ENCODE peak calls at places on chromosomes 2 and 18, in nine cellular contexts. W, L, P, Y, X, Z, F, U and H are unnamed samples. For H3K4me1 and H3K9me3, the result is how much of the 10 kb centered on the place peaks cover.

GRCh38 chr2:141027221-141027620 is 1103.6 kb downstream of the LRP1B start:
- DNase-seq in W (no peak), L (no peak), P (no peak), Y (no peak), X (no peak), Z (no peak), F (no peak), U (no peak), H (no peak)

GRCh38 chr2:181904022-181904632 is 12.6 kb downstream of the ITPRID2 start:
- DNase-seq in W (no peak), L (no peak), P (peak), Y (no peak), X (no peak), Z (no peak), F (peak), U (peak), H (peak)

GRCh38 chr2:183389546-183390080 is 265.4 kb downstream of the NUP35 start:
- DNase-seq in W (no peak), L (no peak), P (no peak), Y (no peak), X (peak), Z (no peak), F (no peak), U (no peak), H (no peak)

GRCh38 chr2:143171817-143172216 is 42.6 kb downstream of the ARHGAP15 start:
- DNase-seq in W (no peak), L (no peak), P (peak), Y (no peak), X (no peak), Z (no peak), F (no peak), U (peak), H (no peak)

GRCh38 chr2:144834954-144835633 is 315.2 kb upstream of the ZEB2 start:
- DNase-seq in W (no peak), L (no peak), P (no peak), Y (no peak), X (no peak), Z (no peak), F (no peak), U (peak), H (no peak)

GRCh38 chr18:7757175-7757574 is 190.1 kb downstream of the PTPRM start:
- DNase-seq in W (no peak), L (no peak), P (no peak), Y (no peak), X (no peak), Z (no peak), F (no peak), U (peak), H (no peak)

GRCh38 chr2:20657522-20658235 is 6.8 kb upstream of the HS1BP3 start:
- DNase-seq in W (no peak), L (no peak), P (no peak), Y (no peak), X (peak), Z (no peak), F (no peak), U (no peak), H (no peak)

GRCh38 chr18:74994502-74995403 is 214.2 kb downstream of the PTGR3 start:
- DNase-seq in W (peak), L (no peak), P (no peak), Y (no peak), X (no peak), Z (no peak), F (no peak), U (peak), H (no peak)

GRCh38 chr2:207337234-207338219 is 171.8 kb upstream of the KLF7 start:
- DNase-seq in W (no peak), L (no peak), P (no peak), Y (no peak), X (no peak), Z (no peak), F (no peak), U (peak), H (no peak)

GRCh38 chr18:51911582-51911981 is 428.4 kb upstream of the DCC start:
- DNase-seq in W (no peak), L (no peak), P (no peak), Y (no peak), X (no peak), Z (no peak), F (no peak), U (no peak), H (no peak)

GRCh38 chr18:24378598-24378997 is 19.0 kb downstream of the OSBPL1A start:
- DNase-seq in W (no peak), L (no peak), P (peak), Y (no peak), X (no peak), Z (no peak), F (no peak), U (no peak), H (no peak)

GRCh38 chr2:190571666-190572065 is 37.1 kb upstream of the NEMP2 start:
- DNase-seq in W (no peak), L (no peak), P (no peak), Y (no peak), X (no peak), Z (no peak), F (no peak), U (no peak), H (no peak)

GRCh38 chr2:9097239-9097638 is 93.8 kb upstream of the MBOAT2 start:
- DNase-seq in W (no peak), L (no peak), P (no peak), Y (no peak), X (peak), Z (no peak), F (no peak), U (no peak), H (no peak)

GRCh38 chr2:4763009-4763408 is 929.2 kb upstream of the SOX11 start:
- DNase-seq in W (no peak), L (no peak), P (peak), Y (peak), X (no peak), Z (peak), F (no peak), U (no peak), H (no peak)

GRCh38 chr2:197869501-197870111 is 65.2 kb downstream of the PLCL1 start:
- DNase-seq in W (no peak), L (no peak), P (no peak), Y (no peak), X (no peak), Z (no peak), F (peak), U (no peak), H (peak)

GRCh38 chr2:43100883-43101662 is 125.3 kb downstream of the ZFP36L2 start:
- DNase-seq in W (no peak), L (no peak), P (peak), Y (peak), X (peak), Z (no peak), F (no peak), U (peak), H (no peak)

GRCh38 chr2:173159794-173160463 is 84.3 kb downstream of the MAP3K20 start:
- DNase-seq in W (peak), L (no peak), P (peak), Y (peak), X (peak), Z (peak), F (peak), U (peak), H (peak)

GRCh38 chr2:54644236-54644635 is 79.2 kb upstream of the EML6 start:
- DNase-seq in W (no peak), L (no peak), P (no peak), Y (no peak), X (no peak), Z (no peak), F (no peak), U (no peak), H (no peak)

GRCh38 chr2:185782223-185782769 is 43.7 kb downstream of the FSIP2 start:
- DNase-seq in W (no peak), L (no peak), P (no peak), Y (no peak), X (no peak), Z (no peak), F (no peak), U (no peak), H (peak)

GRCh38 chr2:187878096-187878495 is 323.9 kb upstream of the TFPI start:
- DNase-seq in W (no peak), L (no peak), P (no peak), Y (no peak), X (no peak), Z (no peak), F (no peak), U (no peak), H (no peak)

GRCh38 chr2:241763551-241764271 is 12.9 kb upstream of the GAL3ST2 start:
- DNase-seq in W (no peak), L (no peak), P (no peak), Y (no peak), X (peak), Z (no peak), F (no peak), U (no peak), H (no peak)

GRCh38 chr18:78457011-78457410 is 522.6 kb upstream of the SALL3 start:
- DNase-seq in W (no peak), L (no peak), P (no peak), Y (no peak), X (no peak), Z (no peak), F (no peak), U (no peak), H (no peak)

GRCh38 chr2:96143848-96144480 is 1.3 kb downstream of the DUSP2 start:
- DNase-seq in W (peak), L (no peak), P (peak), Y (no peak), X (peak), Z (no peak), F (peak), U (no peak), H (peak)

GRCh38 chr18:51226068-51226467 is 28.6 kb upstream of the MEX3C start:
- DNase-seq in W (no peak), L (no peak), P (no peak), Y (no peak), X (no peak), Z (no peak), F (no peak), U (no peak), H (no peak)

GRCh38 chr2:42795871-42796301 is 3.5 kb upstream of the HAAO start:
- DNase-seq in W (no peak), L (no peak), P (no peak), Y (no peak), X (no peak), Z (no peak), F (no peak), U (peak), H (no peak)

GRCh38 chr2:98716786-98717185 is 14.1 kb downstream of the MGAT4A start:
- DNase-seq in W (no peak), L (no peak), P (no peak), Y (no peak), X (no peak), Z (no peak), F (no peak), U (no peak), H (no peak)

GRCh38 chr18:69987870-69988269 is 40.2 kb upstream of the CD226 start:
- DNase-seq in W (no peak), L (no peak), P (no peak), Y (no peak), X (no peak), Z (no peak), F (no peak), U (no peak), H (no peak)

GRCh38 chr2:180980943-180981898 is 816 bp downstream of the UBE2E3 start:
- DNase-seq in W (peak), L (no peak), P (peak), Y (peak), X (peak), Z (peak), F (no peak), U (peak), H (no peak)

GRCh38 chr2:60498176-60499081 is 55.0 kb downstream of the BCL11A start:
- DNase-seq in W (no peak), L (no peak), P (no peak), Y (no peak), X (no peak), Z (no peak), F (no peak), U (no peak), H (no peak)

GRCh38 chr2:61789807-61790602 is 63.9 kb downstream of the FAM161A start:
- DNase-seq in W (no peak), L (no peak), P (no peak), Y (no peak), X (no peak), Z (no peak), F (peak), U (no peak), H (no peak)
- H3K4me3 ChIP-seq in W (no peak), L (no peak), P (no peak), Y (no peak), X (no peak), Z (no peak), F (no peak), U (no peak), H (no peak)

DNA sequence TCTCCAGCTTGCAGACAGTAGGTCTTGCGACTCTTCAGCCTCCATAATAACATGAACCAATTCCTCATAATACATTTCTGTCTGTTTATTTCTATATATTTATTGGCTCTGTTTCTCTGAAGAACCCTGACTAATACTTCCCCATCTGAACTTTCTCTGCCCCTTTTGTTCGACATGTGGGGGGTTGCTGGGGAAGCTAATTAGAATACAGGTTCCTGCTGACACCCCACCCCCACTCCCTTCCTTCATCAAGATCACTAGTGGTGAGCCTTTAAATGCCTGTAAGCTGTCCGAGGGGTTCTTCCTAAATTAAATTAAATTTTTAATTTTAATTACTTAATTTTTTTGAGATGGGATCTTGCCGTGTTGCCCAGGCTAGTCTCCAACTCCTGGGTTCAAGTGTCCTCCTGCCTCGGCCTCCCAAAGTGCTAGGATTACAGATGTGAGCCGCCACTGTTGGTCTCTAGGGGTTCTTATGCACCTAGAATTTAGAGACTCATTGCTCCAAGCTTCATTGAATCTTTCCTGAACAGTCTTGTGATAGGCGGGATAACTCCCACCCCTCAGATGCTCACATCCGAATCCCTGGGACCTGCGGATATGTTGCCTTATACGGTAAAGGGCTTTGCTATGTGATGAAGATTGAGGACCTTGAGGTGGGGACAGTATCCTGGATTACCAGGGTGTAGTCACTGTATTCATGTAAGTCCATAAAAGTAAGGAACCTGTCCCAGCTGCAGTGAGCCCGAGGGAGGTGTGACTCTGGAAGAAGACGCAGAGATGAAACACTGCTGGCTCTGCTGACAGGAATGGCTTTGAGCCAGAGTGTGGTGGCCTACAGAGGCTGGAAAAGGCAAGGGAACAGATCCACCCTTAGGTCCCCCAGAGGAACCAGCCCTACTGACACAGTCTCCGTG is 26.2 kb downstream of the HPCAL1 start:
- DNase-seq in W (no peak), L (no peak), P (no peak), Y (no peak), X (peak), Z (peak), F (no peak), U (no peak), H (no peak)
- H3K4me1 ChIP-seq in W (half or more), L (half or more), P (under half), Y (half or more), X (under half), Z (half or more), F (under half), U (under half), H (half or more)

DNA sequence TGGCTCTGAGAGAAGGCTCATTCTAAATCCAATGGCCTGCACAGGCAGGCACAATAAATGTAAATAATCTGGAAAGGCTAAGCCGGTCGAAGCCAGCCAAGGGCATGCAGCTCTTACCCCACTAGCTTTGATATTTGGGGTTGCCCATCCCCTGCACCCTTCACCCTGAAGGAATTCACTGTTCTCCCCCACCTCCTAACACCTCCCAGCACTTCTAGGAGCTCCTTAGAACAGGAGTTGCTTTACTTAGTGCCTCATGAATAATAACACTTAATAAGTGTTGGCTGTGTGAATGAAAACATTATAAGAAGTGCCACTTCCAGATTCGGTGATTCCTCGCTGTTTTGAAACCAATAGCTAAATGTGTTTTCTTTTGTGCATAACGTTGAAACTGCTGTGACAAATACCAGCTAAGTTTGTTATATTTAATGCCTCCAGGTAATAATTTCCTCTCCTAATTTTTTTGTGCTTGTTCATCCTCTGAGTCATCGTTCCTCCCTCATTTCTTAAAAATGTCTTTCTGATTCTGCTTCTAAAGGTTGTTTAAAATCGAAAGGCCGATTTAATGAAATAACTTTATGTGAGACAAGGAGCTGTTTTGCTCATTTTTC is 458.8 kb downstream of the METTL4 start:
- DNase-seq in W (no peak), L (no peak), P (no peak), Y (no peak), X (no peak), Z (no peak), F (no peak), U (no peak), H (no peak)
- H3K9me3 ChIP-seq in W (under half), L (under half), P (under half), Y (under half), X (under half), Z (under half), F (under half), U (under half), H (under half)

DNA sequence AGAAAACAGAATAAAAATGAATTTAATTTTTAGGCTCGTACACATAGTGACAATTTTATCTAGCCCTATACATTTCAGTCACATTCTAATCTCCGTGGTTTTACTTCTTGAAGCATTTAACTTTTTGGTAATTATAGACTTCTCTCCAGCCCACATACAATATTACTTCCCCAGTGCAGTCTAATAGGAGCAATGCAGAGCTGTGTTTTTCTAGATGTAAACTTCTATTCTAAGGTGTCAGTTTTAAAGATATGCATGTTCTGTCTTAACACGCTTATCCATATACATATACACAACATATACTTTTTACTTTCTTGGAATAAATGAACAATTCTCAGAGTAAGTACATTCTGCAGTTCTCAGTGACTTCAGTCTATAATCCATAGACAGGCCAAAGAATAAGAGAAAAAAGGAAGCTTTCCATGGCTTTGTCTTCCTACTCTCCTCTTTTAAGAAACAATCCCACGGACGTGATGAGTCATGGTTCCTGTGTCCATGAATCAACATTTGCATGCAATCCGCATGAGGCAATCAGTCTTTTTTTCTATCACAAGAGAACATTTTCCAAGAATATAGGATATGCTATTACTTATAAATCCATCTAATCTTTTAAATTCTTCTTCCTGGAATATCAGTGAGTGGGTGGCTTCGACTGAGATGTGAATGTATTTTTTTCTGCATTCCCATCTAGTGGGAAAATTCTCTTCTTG is 42.8 kb downstream of the CCDC102B start:
- DNase-seq in W (no peak), L (no peak), P (peak), Y (no peak), X (no peak), Z (peak), F (peak), U (peak), H (no peak)
- H3K4me3 ChIP-seq in W (no peak), L (no peak), P (no peak), Y (no peak), X (no peak), Z (no peak), F (no peak), U (no peak), H (no peak)

GRCh38 chr2:31353121-31353520 is 61.4 kb downstream of the XDH start:
- DNase-seq in W (no peak), L (no peak), P (no peak), Y (no peak), X (no peak), Z (no peak), F (no peak), U (peak), H (no peak)

GRCh38 chr2:31347319-31347718 is 67.2 kb downstream of the XDH start:
- DNase-seq in W (no peak), L (no peak), P (no peak), Y (no peak), X (no peak), Z (no peak), F (no peak), U (peak), H (no peak)

GRCh38 chr2:31349160-31349559 is 65.4 kb downstream of the XDH start:
- DNase-seq in W (no peak), L (no peak), P (no peak), Y (no peak), X (no peak), Z (no peak), F (no peak), U (no peak), H (no peak)

GRCh38 chr2:31347788-31348187 is 66.8 kb downstream of the XDH start:
- DNase-seq in W (no peak), L (no peak), P (peak), Y (no peak), X (no peak), Z (no peak), F (no peak), U (peak), H (no peak)

DNA sequence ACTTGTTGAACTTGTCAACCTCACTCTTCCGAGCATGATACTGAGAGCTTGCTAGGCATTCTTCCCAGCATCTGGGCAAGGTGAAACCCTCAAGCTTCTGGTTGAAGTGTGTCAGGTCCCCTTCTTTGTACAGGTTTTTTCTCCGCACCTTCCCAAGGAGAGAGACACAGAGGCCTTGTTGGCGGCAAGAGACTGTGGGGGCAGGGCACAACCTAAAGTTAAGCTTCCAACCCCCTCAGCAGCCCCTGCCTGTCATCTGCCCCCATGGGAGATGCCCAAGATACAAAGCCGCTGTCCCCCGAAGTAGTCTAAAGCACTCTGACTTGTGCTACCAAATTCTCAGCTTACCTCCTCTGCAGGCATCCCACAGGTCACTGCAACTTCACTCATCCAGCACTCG is 64.9 kb downstream of the XDH start:
- DNase-seq in W (no peak), L (no peak), P (no peak), Y (no peak), X (no peak), Z (no peak), F (no peak), U (no peak), H (no peak)
- H3K4me1 ChIP-seq in W (under half), L (under half), P (under half), Y (under half), X (under half), Z (under half), F (under half), U (under half), H (under half)

GRCh38 chr18:10488022-10488421 is 33.6 kb downstream of the APCDD1 start:
- DNase-seq in W (no peak), L (no peak), P (no peak), Y (no peak), X (no peak), Z (peak), F (no peak), U (peak), H (no peak)
- H3K9me3 ChIP-seq in W (under half), L (under half), P (under half), Y (under half), X (under half), Z (under half), F (under half), U (under half), H (under half)